ENCODE peak calls at places on chromosomes 7 and 10, in six cellular contexts. X is skeletal muscle cell; F is Peyer's patch; Y is neuronal stem cell; V is HFF-Myc; A is effector memory CD4-positive, alpha-beta T cell. J is an unnamed sample.
A peak's percentile ranks its signal among the peaks of the same experiment; 100 is the strongest.

GRCh38 chr7:152541892-152542291 is 106.1 kb upstream of the KMT2C start:
- DNase-seq in X (no peak), F (no peak), Y (no peak), V (no peak), A (no peak), J (no peak)

GRCh38 chr7:122217125-122217524 is 73.1 kb upstream of the AASS start:
- DNase-seq in X (no peak), F (no peak), Y (no peak), V (no peak), A (no peak), J (no peak)

GRCh38 chr10:90087197-90088007 is 386.0 kb downstream of the KIF20B start:
- DNase-seq in X (peak; percentile 48), F (no peak), Y (no peak), V (peak; percentile 66), A (no peak), J (no peak)

GRCh38 chr7:149875396-149875795 is 1.6 kb downstream of the ATP6V0E2 start:
- DNase-seq in X (no peak), F (no peak), Y (no peak), V (no peak), A (no peak), J (no peak)

GRCh38 chr7:117809958-117810357 is 63.3 kb downstream of the CTTNBP2 start:
- DNase-seq in X (no peak), F (no peak), Y (no peak), V (no peak), A (no peak), J (no peak)

GRCh38 chr10:78974409-78975317 is 94.1 kb upstream of the ZMIZ1 start:
- DNase-seq in X (peak; percentile 73), F (peak; percentile 64), Y (peak; percentile 41), V (peak; percentile 53), A (peak; percentile 19), J (peak; percentile 84)

GRCh38 chr10:33006342-33006887 is 48.4 kb upstream of the ITGB1 start:
- DNase-seq in X (no peak), F (no peak), Y (no peak), V (no peak), A (no peak), J (no peak)

GRCh38 chr7:149196151-149196704 is 882 bp downstream of the ZNF282 start:
- DNase-seq in X (no peak), F (no peak), Y (no peak), V (no peak), A (no peak), J (no peak)

GRCh38 chr10:47024399-47025252 is 113.4 kb downstream of the PTPN20 start:
- DNase-seq in X (no peak), F (peak; percentile 70), Y (peak; percentile 38), V (no peak), A (peak; percentile 38), J (no peak)

GRCh38 chr7:149297034-149297755 is 35.2 kb downstream of the ZNF783 start:
- DNase-seq in X (no peak), F (no peak), Y (no peak), V (no peak), A (no peak), J (no peak)

GRCh38 chr10:83469719-83470336 is 669.5 kb upstream of the GHITM start:
- DNase-seq in X (no peak), F (no peak), Y (no peak), V (no peak), A (no peak), J (no peak)

GRCh38 chr7:20236043-20236442 is 18.9 kb upstream of the MACC1 start:
- DNase-seq in X (no peak), F (no peak), Y (no peak), V (no peak), A (no peak), J (no peak)

GRCh38 chr10:91032614-91033248 is 111.8 kb upstream of the ANKRD1 start:
- DNase-seq in X (peak; percentile 71), F (no peak), Y (no peak), V (no peak), A (no peak), J (no peak)

GRCh38 chr7:108101759-108102158 is 28.4 kb downstream of the LAMB4 start:
- DNase-seq in X (no peak), F (no peak), Y (no peak), V (no peak), A (no peak), J (no peak)

GRCh38 chr7:143987513-143987912 is 12.6 kb upstream of the OR6B1 start:
- DNase-seq in X (no peak), F (no peak), Y (no peak), V (no peak), A (no peak), J (no peak)

GRCh38 chr7:33781796-33782195 is 123.5 kb upstream of the BMPER start:
- DNase-seq in X (peak; percentile 86), F (no peak), Y (no peak), V (no peak), A (no peak), J (no peak)

GRCh38 chr10:86291616-86292340 is 74.8 kb downstream of the GRID1 start:
- DNase-seq in X (no peak), F (peak; percentile 28), Y (no peak), V (no peak), A (no peak), J (no peak)

GRCh38 chr7:79741684-79742083 is 288.2 kb upstream of the MAGI2 start:
- DNase-seq in X (no peak), F (no peak), Y (no peak), V (no peak), A (no peak), J (no peak)

GRCh38 chr7:24741691-24742639 is 15.3 kb downstream of the GSDME start:
- DNase-seq in X (no peak), F (peak; percentile 69), Y (no peak), V (no peak), A (no peak), J (no peak)

GRCh38 chr10:32379314-32379949 is 32.5 kb upstream of the EPC1 start:
- DNase-seq in X (no peak), F (no peak), Y (peak; percentile 23), V (peak; percentile 30), A (no peak), J (no peak)

DNA sequence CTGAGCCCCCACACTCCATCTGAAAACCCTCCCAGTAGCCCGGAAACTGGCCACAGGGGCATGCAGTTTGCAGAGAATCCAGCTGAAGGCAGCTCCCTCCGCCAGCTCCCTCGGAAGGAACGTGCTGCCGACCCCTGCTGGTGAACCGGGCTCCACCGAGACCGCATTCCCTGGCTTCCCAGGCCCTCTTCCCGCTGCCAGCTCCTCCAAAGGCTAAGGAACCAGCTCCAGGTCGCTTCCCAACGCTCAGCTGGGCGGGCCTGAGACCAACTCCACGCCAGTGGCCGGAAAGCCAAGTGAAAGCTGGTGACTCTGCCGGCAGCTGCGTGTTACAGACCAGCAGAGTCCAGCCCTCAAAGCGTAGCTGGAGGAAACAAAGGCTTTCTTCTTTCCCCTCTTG is 35.8 kb downstream of the GPER1 start:
- DNase-seq in X (peak; percentile 49), F (no peak), Y (peak; percentile 54), V (no peak), A (no peak), J (peak; percentile 56)
- H3K4me3 ChIP-seq in X (peak overlapping the region; percentile 20), F (no peak overlapping the region), Y (no peak overlapping the region), V (no peak overlapping the region), A (no peak overlapping the region), J (peak overlapping the region; percentile 74)

GRCh38 chr7:28135296-28135695 is 45.3 kb downstream of the JAZF1 start:
- DNase-seq in X (no peak), F (no peak), Y (no peak), V (no peak), A (no peak), J (no peak)
- H3K4me3 ChIP-seq in X (no peak overlapping the region), F (no peak overlapping the region), Y (no peak overlapping the region), V (no peak overlapping the region), A (no peak overlapping the region), J (no peak overlapping the region)

GRCh38 chr7:114048386-114049235 is 129.8 kb upstream of the PPP1R3A start:
- DNase-seq in X (peak; percentile 6), F (no peak), Y (no peak), V (no peak), A (no peak), J (no peak)
- H3K4me3 ChIP-seq in X (peak overlapping the region; percentile 5), F (peak overlapping the region; percentile 37), Y (no peak overlapping the region), V (no peak overlapping the region), A (peak overlapping the region; percentile 42), J (peak overlapping the region; percentile 52)

DNA sequence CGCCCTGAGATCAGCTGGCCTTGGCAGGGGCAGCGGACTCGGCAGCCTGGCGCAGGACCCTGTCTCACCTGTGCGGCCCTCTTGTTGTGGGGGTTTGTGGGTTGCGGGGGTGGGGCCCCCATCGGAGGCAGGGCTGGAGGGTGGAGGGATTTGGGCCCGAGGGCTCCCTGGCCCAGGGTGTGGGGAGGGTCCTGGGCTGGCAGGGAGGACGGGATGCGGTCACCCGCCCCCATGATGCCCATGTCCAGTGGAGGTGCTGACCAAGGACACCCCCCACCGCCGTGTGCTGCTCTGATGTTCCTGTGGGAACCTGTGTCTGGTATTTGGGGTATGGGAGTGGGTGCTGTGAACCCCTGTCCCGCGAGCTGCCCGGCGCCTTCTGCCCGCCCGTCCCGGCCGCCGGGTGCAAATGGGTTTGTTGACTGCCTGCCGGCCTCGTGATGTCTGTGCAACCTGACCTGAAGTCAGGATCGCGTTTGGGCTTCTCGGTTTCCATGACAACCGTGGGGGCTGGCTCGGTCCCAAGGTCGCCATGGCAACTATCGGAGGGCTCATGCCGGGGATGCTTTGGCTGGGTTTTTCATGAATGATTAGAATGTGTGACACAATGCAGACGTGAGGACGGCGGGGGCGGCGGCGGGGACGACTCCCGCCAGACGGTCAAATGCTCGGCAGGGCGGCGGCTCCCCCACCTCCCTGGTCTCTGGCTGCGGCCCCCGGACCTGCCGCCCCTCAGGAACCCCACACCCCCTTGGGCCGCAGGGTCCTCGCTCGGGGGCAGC is 7.3 kb downstream of the MAFK start:
- DNase-seq in X (peak; percentile 79), F (peak; percentile 74), Y (peak; percentile 82), V (peak; percentile 77), A (no peak), J (peak; percentile 93)
- H3K4me3 ChIP-seq in X (peak overlapping the region; percentile 38), F (peak overlapping the region; percentile 54), Y (no peak overlapping the region), V (peak overlapping the region; percentile 43), A (no peak overlapping the region), J (peak overlapping the region; percentile 78)

GRCh38 chr7:6031567-6031966 is 391 bp downstream of the ANKRD61 start:
- DNase-seq in X (no peak), F (no peak), Y (no peak), V (no peak), A (no peak), J (no peak)

GRCh38 chr7:6032167-6032566 is 991 bp downstream of the ANKRD61 start:
- DNase-seq in X (no peak), F (no peak), Y (no peak), V (no peak), A (no peak), J (no peak)

GRCh38 chr7:6035165-6035564 is 4.0 kb downstream of the ANKRD61 start:
- DNase-seq in X (no peak), F (no peak), Y (no peak), V (no peak), A (no peak), J (no peak)

GRCh38 chr7:6030988-6031387 is at the start of gene ANKRD61:
- DNase-seq in X (no peak), F (no peak), Y (no peak), V (no peak), A (no peak), J (no peak)

DNA sequence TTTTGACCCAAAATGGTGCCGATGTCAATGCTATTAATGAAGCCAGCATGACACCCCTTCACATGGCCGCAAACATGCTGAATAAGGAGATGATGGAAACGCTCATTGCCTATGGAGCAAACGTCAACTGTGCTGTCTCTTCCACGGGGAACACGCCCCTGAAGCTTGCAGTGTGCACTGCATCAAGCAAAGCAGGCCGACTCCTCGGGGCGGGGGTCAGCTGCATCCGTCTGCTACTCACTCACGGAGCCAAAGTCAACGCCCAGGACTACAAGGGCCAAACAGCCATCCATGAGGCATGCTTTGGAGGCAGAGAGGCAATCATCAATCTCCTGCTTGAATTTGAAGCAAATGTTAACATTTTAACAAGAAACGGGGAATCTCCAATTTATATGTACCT is 4.5 kb downstream of the ANKRD61 start:
- DNase-seq in X (no peak), F (no peak), Y (no peak), V (no peak), A (no peak), J (no peak)
- H3K4me3 ChIP-seq in X (no peak overlapping the region), F (no peak overlapping the region), Y (no peak overlapping the region), V (no peak overlapping the region), A (no peak overlapping the region), J (no peak overlapping the region)